ENCODE peak calls at places on chromosomes 4 and X, in six cellular contexts. One of them, this sample, is unnamed.

GRCh38 chr4:168076989-168077725 is 15.2 kb upstream of the ANXA10 start:
- DNase-seq in HS-5: peak
- DNase-seq in right lobe of liver: peak
- DNase-seq in heart left ventricle: peak
- DNase-seq in stimulated activated CD4-positive, alpha-beta T cell treated with anti-CD3 and anti-CD28 coated beads, Interleukin-2, amount 100 ng/mL, for 48 hours: peak
- DNase-seq in endothelial cell: peak
- DNase-seq in this sample: peak

GRCh38 chr4:25448379-25449109 is 71.5 kb downstream of the ANAPC4 start:
- DNase-seq in HS-5: no peak
- DNase-seq in right lobe of liver: no peak
- DNase-seq in heart left ventricle: no peak
- DNase-seq in stimulated activated CD4-positive, alpha-beta T cell treated with anti-CD3 and anti-CD28 coated beads, Interleukin-2, amount 100 ng/mL, for 48 hours: no peak
- DNase-seq in endothelial cell: no peak
- DNase-seq in this sample: no peak

GRCh38 chrX:130415201-130415600 is 13.4 kb downstream of the RBMX2 start:
- DNase-seq in HS-5: no peak
- DNase-seq in right lobe of liver: no peak
- DNase-seq in heart left ventricle: no peak
- DNase-seq in stimulated activated CD4-positive, alpha-beta T cell treated with anti-CD3 and anti-CD28 coated beads, Interleukin-2, amount 100 ng/mL, for 48 hours: no peak
- DNase-seq in endothelial cell: no peak
- DNase-seq in this sample: no peak

GRCh38 chr4:75142850-75143249 is 209.9 kb downstream of the PARM1 start:
- DNase-seq in HS-5: peak
- DNase-seq in right lobe of liver: no peak
- DNase-seq in heart left ventricle: no peak
- DNase-seq in stimulated activated CD4-positive, alpha-beta T cell treated with anti-CD3 and anti-CD28 coated beads, Interleukin-2, amount 100 ng/mL, for 48 hours: no peak
- DNase-seq in endothelial cell: no peak
- DNase-seq in this sample: no peak

GRCh38 chr4:162661913-162662312 is 498.1 kb upstream of the FSTL5 start:
- DNase-seq in HS-5: no peak
- DNase-seq in right lobe of liver: no peak
- DNase-seq in heart left ventricle: no peak
- DNase-seq in stimulated activated CD4-positive, alpha-beta T cell treated with anti-CD3 and anti-CD28 coated beads, Interleukin-2, amount 100 ng/mL, for 48 hours: no peak
- DNase-seq in endothelial cell: no peak
- DNase-seq in this sample: no peak

GRCh38 chrX:112734250-112734649 is 54.5 kb upstream of the LHFPL1 start:
- DNase-seq in HS-5: no peak
- DNase-seq in right lobe of liver: no peak
- DNase-seq in heart left ventricle: no peak
- DNase-seq in stimulated activated CD4-positive, alpha-beta T cell treated with anti-CD3 and anti-CD28 coated beads, Interleukin-2, amount 100 ng/mL, for 48 hours: no peak
- DNase-seq in endothelial cell: no peak
- DNase-seq in this sample: no peak

GRCh38 chrX:10175317-10175871 is 18.6 kb downstream of the CLCN4 start:
- DNase-seq in HS-5: no peak
- DNase-seq in right lobe of liver: no peak
- DNase-seq in heart left ventricle: no peak
- DNase-seq in stimulated activated CD4-positive, alpha-beta T cell treated with anti-CD3 and anti-CD28 coated beads, Interleukin-2, amount 100 ng/mL, for 48 hours: no peak
- DNase-seq in endothelial cell: no peak
- DNase-seq in this sample: no peak

GRCh38 chr4:106985830-106986229 is 50.3 kb downstream of the DKK2 start:
- DNase-seq in HS-5: peak
- DNase-seq in right lobe of liver: no peak
- DNase-seq in heart left ventricle: no peak
- DNase-seq in stimulated activated CD4-positive, alpha-beta T cell treated with anti-CD3 and anti-CD28 coated beads, Interleukin-2, amount 100 ng/mL, for 48 hours: no peak
- DNase-seq in endothelial cell: no peak
- DNase-seq in this sample: no peak

GRCh38 chr4:68577590-68577989 is 1.5 kb upstream of the UGT2B17 start:
- DNase-seq in HS-5: no peak
- DNase-seq in right lobe of liver: no peak
- DNase-seq in heart left ventricle: no peak
- DNase-seq in stimulated activated CD4-positive, alpha-beta T cell treated with anti-CD3 and anti-CD28 coated beads, Interleukin-2, amount 100 ng/mL, for 48 hours: no peak
- DNase-seq in endothelial cell: no peak
- DNase-seq in this sample: no peak

GRCh38 chrX:105191878-105192277 is 28.6 kb downstream of the TEX13A start:
- DNase-seq in HS-5: no peak
- DNase-seq in right lobe of liver: peak
- DNase-seq in heart left ventricle: no peak
- DNase-seq in stimulated activated CD4-positive, alpha-beta T cell treated with anti-CD3 and anti-CD28 coated beads, Interleukin-2, amount 100 ng/mL, for 48 hours: no peak
- DNase-seq in endothelial cell: peak
- DNase-seq in this sample: no peak